ENCODE peak calls at places on chromosomes 1 and 21, in six cellular contexts. L is BE2C, B is foreskin fibroblast, G is keratinocyte, I is fibroblast of mammary gland, U is tibial nerve. M is an unnamed sample.

GRCh38 chr1:227192163-227192562 is 126.1 kb downstream of the CDC42BPA start:
- DNase-seq in G (peak; percentile 25), B (peak; percentile 97), I (peak; percentile 98), U (no peak), L (no peak), M (peak; percentile 90)

GRCh38 chr1:4468804-4469514 is 185.4 kb upstream of the AJAP1 start:
- DNase-seq in B (no peak), I (no peak), L (no peak), U (no peak), G (no peak), M (no peak)

GRCh38 chr21:29196021-29196663 is 65.7 kb downstream of the MAP3K7CL start:
- DNase-seq in I (peak; percentile 96), G (peak; percentile 80), B (peak; percentile 95), U (no peak), L (no peak), M (peak; percentile 51)

GRCh38 chr21:25296239-25296638 is 311.0 kb downstream of the MRPL39 start:
- DNase-seq in I (peak; percentile 35), L (no peak), B (no peak), G (no peak), U (no peak), M (no peak)

GRCh38 chr1:116375884-116376733 is 3.1 kb downstream of the ATP1A1 start:
- DNase-seq in I (peak; percentile 96), B (peak; percentile 87), G (peak; percentile 83), L (peak; percentile 41), U (peak; percentile 47), M (peak; percentile 53)

GRCh38 chr1:2283991-2284895 is 56.1 kb downstream of the SKI start:
- DNase-seq in G (no peak), U (no peak), L (peak; percentile 1), I (no peak), B (no peak), M (no peak)

GRCh38 chr1:8939362-8939995 is 6.2 kb upstream of the CA6 start:
- DNase-seq in G (peak; percentile 13), U (no peak), I (peak; percentile 56), L (no peak), B (peak; percentile 70), M (no peak)

GRCh38 chr1:161233102-161233501 is 4.9 kb downstream of the NR1I3 start:
- DNase-seq in B (no peak), L (no peak), I (no peak), U (no peak), G (no peak), M (no peak)

GRCh38 chr1:89259283-89259971 is 13.2 kb downstream of the GBP5 start:
- DNase-seq in L (no peak), G (no peak), U (no peak), I (no peak), B (no peak), M (no peak)

GRCh38 chr1:147560756-147561472 is 19.6 kb downstream of the BCL9 start:
- DNase-seq in I (no peak), B (no peak), L (no peak), G (no peak), U (no peak), M (no peak)

GRCh38 chr1:201626629-201627275 is 87.8 kb downstream of the NAV1 start:
- DNase-seq in L (no peak), U (no peak), I (no peak), B (no peak), G (no peak), M (no peak)

GRCh38 chr1:24189528-24189927 is 2.4 kb upstream of the IFNLR1 start:
- DNase-seq in L (no peak), I (no peak), G (no peak), U (no peak), B (no peak), M (no peak)

GRCh38 chr1:184387069-184387870 is 441 bp downstream of the C1orf21 start:
- DNase-seq in L (peak; percentile 65), G (peak; percentile 30), U (no peak), B (peak; percentile 48), I (peak; percentile 28), M (no peak)

GRCh38 chr1:239616686-239617085 is 230.3 kb downstream of the CHRM3 start:
- DNase-seq in I (no peak), L (no peak), U (no peak), B (no peak), G (no peak), M (no peak)

GRCh38 chr21:43771698-43772367 is 4.3 kb downstream of the CSTB start:
- DNase-seq in U (no peak), G (no peak), B (no peak), I (peak; percentile 56), L (no peak), M (no peak)

GRCh38 chr1:111192074-111192473 is 8.4 kb downstream of the DENND2D start:
- DNase-seq in G (no peak), I (no peak), B (no peak), L (no peak), U (no peak), M (no peak)

GRCh38 chr1:226397011-226397926 is 10.6 kb downstream of the PARP1 start:
- DNase-seq in U (no peak), I (peak; percentile 32), G (no peak), L (no peak), B (no peak), M (no peak)

GRCh38 chr1:224267922-224268321 is 62.0 kb downstream of the NVL start:
- DNase-seq in B (no peak), U (no peak), L (no peak), I (no peak), G (no peak), M (no peak)

GRCh38 chr1:213623862-213624261 is 363.9 kb upstream of the PROX1 start:
- DNase-seq in U (no peak), B (no peak), G (no peak), I (no peak), L (no peak), M (no peak)

GRCh38 chr1:228919919-228920318 is 184.6 kb downstream of the RHOU start:
- DNase-seq in I (no peak), U (no peak), G (no peak), L (no peak), B (no peak), M (no peak)

GRCh38 chr1:102183711-102184110 is 187.0 kb upstream of the OLFM3 start:
- DNase-seq in I (no peak), L (no peak), G (no peak), U (no peak), B (no peak), M (no peak)
- H3K4me3 ChIP-seq in I (no peak overlapping the region), L (no peak overlapping the region), G (no peak overlapping the region), U (no peak overlapping the region), B (no peak overlapping the region), M (no peak overlapping the region)

GRCh38 chr1:31681421-31681820 is 22.4 kb downstream of the COL16A1 start:
- DNase-seq in B (peak; percentile 35), G (no peak), U (no peak), L (no peak), I (no peak), M (no peak)

GRCh38 chr1:31687601-31688000 is 16.2 kb downstream of the COL16A1 start:
- DNase-seq in L (no peak), B (no peak), U (no peak), I (no peak), G (no peak), M (no peak)

GRCh38 chr1:31688233-31688918 is 15.4 kb downstream of the COL16A1 start:
- DNase-seq in B (no peak), I (no peak), U (no peak), L (no peak), G (no peak), M (no peak)

GRCh38 chr1:31679676-31680230 is 24.1 kb downstream of the COL16A1 start:
- DNase-seq in U (no peak), I (no peak), L (no peak), G (no peak), B (no peak), M (no peak)

DNA sequence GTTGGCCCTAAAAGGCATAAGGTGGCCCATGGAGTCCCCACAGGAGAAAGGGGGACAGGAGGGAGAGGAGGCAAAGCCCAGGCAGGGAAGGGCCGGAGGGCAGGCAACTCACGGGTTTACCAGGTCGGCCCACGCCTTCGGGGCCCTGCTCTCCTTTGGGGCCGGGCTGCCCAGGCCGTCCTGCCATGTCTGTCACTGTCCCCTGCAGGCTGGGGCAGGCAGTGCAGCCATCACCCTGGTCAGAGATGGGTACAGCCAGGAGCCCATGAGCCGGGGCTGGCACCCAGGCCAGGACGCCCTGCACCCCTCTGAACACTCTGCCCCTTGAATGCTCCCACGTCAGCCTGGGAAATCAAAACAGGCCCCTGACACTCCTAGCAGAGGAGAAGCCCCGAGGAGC is 19.8 kb downstream of the COL16A1 start:
- DNase-seq in B (no peak), U (no peak), L (peak; percentile 28), G (no peak), I (no peak), M (no peak)
- TF ChIP-seq CTCF in B (peak; percentile 25), U (no peak), L (peak; percentile 40), G (peak; percentile 42), I (peak; percentile 22), M (peak; percentile 31)

GRCh38 chr21:32413697-32414578 is 1.4 kb downstream of the EVA1C start:
- DNase-seq in U (no peak), L (no peak), G (no peak), I (peak; percentile 55), B (peak; percentile 49), M (no peak)
- H3K4me3 ChIP-seq in U (peak overlapping the region; percentile 97), L (no peak overlapping the region), G (peak overlapping the region; percentile 83), I (peak overlapping the region; percentile 79), B (no peak overlapping the region), M (peak overlapping the region; percentile 47)

GRCh38 chr1:113057006-113057405 is 16.0 kb upstream of the LRIG2 start:
- DNase-seq in G (no peak), L (peak; percentile 43), B (no peak), U (no peak), I (no peak), M (no peak)

GRCh38 chr1:113048064-113048463 is 24.9 kb upstream of the LRIG2 start:
- DNase-seq in G (no peak), I (no peak), L (no peak), U (no peak), B (no peak), M (no peak)

GRCh38 chr1:113058861-113059441 is 14.0 kb upstream of the LRIG2 start:
- DNase-seq in L (peak; percentile 91), G (no peak), I (no peak), U (no peak), B (no peak), M (no peak)

GRCh38 chr1:113055570-113055969 is 17.4 kb upstream of the LRIG2 start:
- DNase-seq in U (no peak), G (no peak), B (no peak), L (no peak), I (no peak), M (no peak)

GRCh38 chr1:113053344-113054138 is 19.5 kb upstream of the LRIG2 start:
- DNase-seq in G (no peak), U (no peak), L (no peak), I (no peak), B (no peak), M (no peak)
- TF ChIP-seq CTCF in G (no peak), U (no peak), L (no peak), I (no peak), B (no peak), M (no peak)

GRCh38 chr1:45589861-45590260 is 6.0 kb downstream of the NASP start:
- DNase-seq in U (no peak), I (no peak), B (no peak), G (no peak), L (no peak), M (no peak)
- H3K4me3 ChIP-seq in U (no peak overlapping the region), I (no peak overlapping the region), B (no peak overlapping the region), G (peak overlapping the region; percentile 25), L (no peak overlapping the region), M (no peak overlapping the region)

DNA sequence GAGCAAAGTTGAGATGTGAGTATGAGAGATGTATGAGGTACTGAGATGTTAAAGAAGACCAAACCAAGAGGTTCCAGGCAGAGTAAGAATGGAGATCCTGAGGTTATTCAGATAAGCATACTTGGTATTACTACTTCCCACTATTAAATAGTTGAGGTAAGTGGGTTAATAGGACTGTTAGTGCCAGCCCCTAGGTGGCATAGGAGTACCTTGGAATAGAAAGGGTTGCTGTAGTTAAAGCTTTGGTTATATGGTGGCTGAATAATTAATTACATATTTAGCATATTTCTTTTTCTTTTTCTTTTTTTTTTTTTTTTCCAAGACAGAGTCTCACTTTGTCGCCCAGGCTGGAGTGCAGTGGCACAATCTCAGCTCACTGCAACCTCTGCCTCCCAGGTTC is 397.9 kb upstream of the TMPRSS15 start:
- DNase-seq in L (peak; percentile 32), G (no peak), B (no peak), I (no peak), U (no peak), M (peak; percentile 2)
- TF ChIP-seq CTCF in L (peak; percentile 67), G (peak; percentile 42), B (no peak), I (no peak), U (no peak), M (peak; percentile 35)

M was measured in astrocyte of the cerebellum.